ENCODE peak calls at places on chromosomes 11 and 22, in four cellular contexts. One of them, this sample, is unnamed.

GRCh38 chr11:96242971-96243647 is 99.9 kb downstream of the MAML2 start:
- DNase-seq in CD4-positive, CD25-positive, alpha-beta regulatory T cell: peak; percentile 49
- DNase-seq in IMR-90: peak; percentile 98
- DNase-seq in upper lobe of right lung: peak; percentile 96
- DNase-seq in this sample: peak; percentile 86

GRCh38 chr22:19520007-19520406 is 4.2 kb downstream of the CLDN5 start:
- DNase-seq in CD4-positive, CD25-positive, alpha-beta regulatory T cell: no peak
- DNase-seq in IMR-90: no peak
- DNase-seq in upper lobe of right lung: no peak
- DNase-seq in this sample: no peak

GRCh38 chr11:34613462-34614183 is 7.3 kb upstream of the EHF start:
- DNase-seq in CD4-positive, CD25-positive, alpha-beta regulatory T cell: no peak
- DNase-seq in IMR-90: no peak
- DNase-seq in upper lobe of right lung: no peak
- DNase-seq in this sample: peak; percentile 53

GRCh38 chr11:122642472-122642922 is 13.0 kb upstream of the UBASH3B start:
- DNase-seq in CD4-positive, CD25-positive, alpha-beta regulatory T cell: no peak
- DNase-seq in IMR-90: peak; percentile 95
- DNase-seq in upper lobe of right lung: no peak
- DNase-seq in this sample: no peak

GRCh38 chr11:6022954-6023353 is 7.6 kb downstream of the OR56A1 start:
- DNase-seq in CD4-positive, CD25-positive, alpha-beta regulatory T cell: peak; percentile 29
- DNase-seq in IMR-90: peak; percentile 43
- DNase-seq in upper lobe of right lung: no peak
- DNase-seq in this sample: no peak

GRCh38 chr22:18021431-18021830 is 2.9 kb downstream of the MICAL3 start:
- DNase-seq in CD4-positive, CD25-positive, alpha-beta regulatory T cell: no peak
- DNase-seq in IMR-90: no peak
- DNase-seq in upper lobe of right lung: no peak
- DNase-seq in this sample: no peak

GRCh38 chr11:75626692-75627536 is 41.9 kb downstream of the MAP6 start:
- DNase-seq in CD4-positive, CD25-positive, alpha-beta regulatory T cell: no peak
- DNase-seq in IMR-90: peak; percentile 71
- DNase-seq in upper lobe of right lung: no peak
- DNase-seq in this sample: no peak

GRCh38 chr11:130163346-130164220 is 4.0 kb downstream of the ST14 start:
- DNase-seq in CD4-positive, CD25-positive, alpha-beta regulatory T cell: no peak
- DNase-seq in IMR-90: no peak
- DNase-seq in upper lobe of right lung: no peak
- DNase-seq in this sample: no peak

GRCh38 chr22:23521442-23522113 is 58.5 kb downstream of the IGLL1 start:
- DNase-seq in CD4-positive, CD25-positive, alpha-beta regulatory T cell: peak; percentile 36
- DNase-seq in IMR-90: peak; percentile 75
- DNase-seq in upper lobe of right lung: peak; percentile 95
- DNase-seq in this sample: peak; percentile 80

GRCh38 chr11:119092880-119093665 is 8.4 kb downstream of the HMBS start:
- DNase-seq in CD4-positive, CD25-positive, alpha-beta regulatory T cell: no peak
- DNase-seq in IMR-90: peak; percentile 42
- DNase-seq in upper lobe of right lung: no peak
- DNase-seq in this sample: no peak

GRCh38 chr22:32080904-32081303 is 37.8 kb downstream of the SLC5A1 start:
- DNase-seq in CD4-positive, CD25-positive, alpha-beta regulatory T cell: peak; percentile 18
- DNase-seq in IMR-90: peak; percentile 47
- DNase-seq in upper lobe of right lung: no peak
- DNase-seq in this sample: peak; percentile 6

GRCh38 chr11:11964774-11965150 is 43.7 kb downstream of the DKK3 start:
- DNase-seq in CD4-positive, CD25-positive, alpha-beta regulatory T cell: no peak
- DNase-seq in IMR-90: no peak
- DNase-seq in upper lobe of right lung: no peak
- DNase-seq in this sample: no peak
- H3K27me3 ChIP-seq in CD4-positive, CD25-positive, alpha-beta regulatory T cell: no peaks in the 10 kb centered on the region
- H3K27me3 ChIP-seq in IMR-90: no peaks in the 10 kb centered on the region
- H3K27me3 ChIP-seq in upper lobe of right lung: no peaks in the 10 kb centered on the region
- H3K27me3 ChIP-seq in this sample: no peaks in the 10 kb centered on the region

GRCh38 chr22:41215409-41215808 is 10.3 kb downstream of the L3MBTL2 start:
- DNase-seq in CD4-positive, CD25-positive, alpha-beta regulatory T cell: no peak
- DNase-seq in IMR-90: no peak
- DNase-seq in upper lobe of right lung: no peak
- DNase-seq in this sample: no peak

GRCh38 chr22:41216984-41217383 is 11.9 kb downstream of the L3MBTL2 start:
- DNase-seq in CD4-positive, CD25-positive, alpha-beta regulatory T cell: no peak
- DNase-seq in IMR-90: peak; percentile 72
- DNase-seq in upper lobe of right lung: no peak
- DNase-seq in this sample: no peak

GRCh38 chr22:41215926-41216325 is 10.8 kb downstream of the L3MBTL2 start:
- DNase-seq in CD4-positive, CD25-positive, alpha-beta regulatory T cell: no peak
- DNase-seq in IMR-90: no peak
- DNase-seq in upper lobe of right lung: no peak
- DNase-seq in this sample: no peak

GRCh38 chr22:41222846-41223507 is 17.8 kb downstream of the CHADL start:
- DNase-seq in CD4-positive, CD25-positive, alpha-beta regulatory T cell: no peak
- DNase-seq in IMR-90: no peak
- DNase-seq in upper lobe of right lung: no peak
- DNase-seq in this sample: no peak

DNA sequence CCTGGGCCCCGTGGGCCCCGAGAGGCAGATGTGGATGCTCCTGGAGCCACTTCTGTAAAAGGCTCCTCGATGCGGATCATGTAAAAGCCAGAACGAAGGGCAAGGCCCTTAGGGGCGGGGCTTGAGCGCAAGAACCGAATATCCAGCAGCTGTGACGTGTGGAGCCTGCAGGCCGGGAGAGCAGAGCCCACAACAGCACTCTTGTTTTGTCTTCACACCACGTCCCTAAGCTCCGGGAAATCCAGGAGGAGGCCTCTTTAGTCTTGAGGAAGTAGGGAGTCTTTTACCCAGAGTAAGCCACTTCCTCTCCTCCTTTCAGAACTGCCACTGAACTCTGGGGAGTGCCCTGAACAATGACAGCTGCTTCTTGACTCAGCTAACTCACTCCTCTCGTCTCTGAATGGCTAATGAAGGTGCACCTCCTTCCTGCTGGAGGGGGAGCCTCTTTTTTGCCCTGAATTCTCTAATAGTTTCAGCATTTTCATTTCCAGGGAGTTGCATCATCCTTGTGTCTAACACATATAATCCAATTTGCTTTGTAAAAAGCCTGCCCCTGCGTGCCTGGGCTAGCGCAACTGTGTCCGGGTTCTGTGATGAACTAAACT is 12.5 kb downstream of the L3MBTL2 start:
- DNase-seq in CD4-positive, CD25-positive, alpha-beta regulatory T cell: peak; percentile 41
- DNase-seq in IMR-90: peak; percentile 92
- DNase-seq in upper lobe of right lung: peak; percentile 82
- DNase-seq in this sample: no peak
- H3K4me3 ChIP-seq in CD4-positive, CD25-positive, alpha-beta regulatory T cell: peak overlapping the region; percentile 69
- H3K4me3 ChIP-seq in IMR-90: peak overlapping the region; percentile 11
- H3K4me3 ChIP-seq in upper lobe of right lung: peak overlapping the region; percentile 23
- H3K4me3 ChIP-seq in this sample: peak overlapping the region; percentile 23

GRCh38 chr11:45870706-45871105 is 14.7 kb upstream of the MAPK8IP1 start:
- DNase-seq in CD4-positive, CD25-positive, alpha-beta regulatory T cell: no peak
- DNase-seq in IMR-90: no peak
- DNase-seq in upper lobe of right lung: peak; percentile 36
- DNase-seq in this sample: no peak

GRCh38 chr11:45871638-45872037 is 13.8 kb upstream of the MAPK8IP1 start:
- DNase-seq in CD4-positive, CD25-positive, alpha-beta regulatory T cell: no peak
- DNase-seq in IMR-90: no peak
- DNase-seq in upper lobe of right lung: peak; percentile 31
- DNase-seq in this sample: no peak

GRCh38 chr11:45869551-45869950 is 15.9 kb upstream of the MAPK8IP1 start:
- DNase-seq in CD4-positive, CD25-positive, alpha-beta regulatory T cell: no peak
- DNase-seq in IMR-90: no peak
- DNase-seq in upper lobe of right lung: no peak
- DNase-seq in this sample: no peak

GRCh38 chr11:45876401-45876800 is 9.1 kb upstream of the MAPK8IP1 start:
- DNase-seq in CD4-positive, CD25-positive, alpha-beta regulatory T cell: no peak
- DNase-seq in IMR-90: no peak
- DNase-seq in upper lobe of right lung: no peak
- DNase-seq in this sample: no peak

GRCh38 chr11:45872513-45873356 is 12.7 kb upstream of the MAPK8IP1 start:
- DNase-seq in CD4-positive, CD25-positive, alpha-beta regulatory T cell: peak; percentile 30
- DNase-seq in IMR-90: peak; percentile 95
- DNase-seq in upper lobe of right lung: peak; percentile 69
- DNase-seq in this sample: no peak
- H3K36me3 ChIP-seq in CD4-positive, CD25-positive, alpha-beta regulatory T cell: peaks cover 83% of the 10 kb centered on the region
- H3K36me3 ChIP-seq in IMR-90: peaks cover 57% of the 10 kb centered on the region
- H3K36me3 ChIP-seq in upper lobe of right lung: peaks cover 100% of the 10 kb centered on the region
- H3K36me3 ChIP-seq in this sample: peaks cover 47% of the 10 kb centered on the region

DNA sequence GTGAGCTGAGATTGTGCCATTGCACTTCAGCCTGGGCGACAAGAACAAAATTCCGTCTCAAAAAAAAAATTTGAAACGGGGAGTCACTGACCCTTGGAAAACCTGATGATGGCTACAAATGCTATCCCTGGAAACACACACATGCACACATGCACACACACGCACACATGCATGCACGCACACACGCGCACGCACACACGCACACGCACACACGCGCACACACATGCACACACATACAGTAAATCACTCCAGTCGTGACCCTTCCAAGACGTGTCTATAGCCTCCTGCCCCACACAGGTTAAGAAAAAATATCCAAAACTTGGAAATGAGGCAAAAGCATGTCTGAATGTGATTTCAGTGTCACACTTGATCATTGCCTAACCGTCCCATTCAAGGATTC is 6.7 kb upstream of the CPT1A start:
- DNase-seq in CD4-positive, CD25-positive, alpha-beta regulatory T cell: no peak
- DNase-seq in IMR-90: no peak
- DNase-seq in upper lobe of right lung: no peak
- DNase-seq in this sample: no peak
- H3K27me3 ChIP-seq in CD4-positive, CD25-positive, alpha-beta regulatory T cell: no peaks in the 10 kb centered on the region
- H3K27me3 ChIP-seq in IMR-90: peaks cover 34% of the 10 kb centered on the region
- H3K27me3 ChIP-seq in upper lobe of right lung: peaks cover 3% of the 10 kb centered on the region
- H3K27me3 ChIP-seq in this sample: no peaks in the 10 kb centered on the region

GRCh38 chr11:47213985-47214564 is 699 bp upstream of the DDB2 start:
- DNase-seq in CD4-positive, CD25-positive, alpha-beta regulatory T cell: peak; percentile 81
- DNase-seq in IMR-90: peak; percentile 61
- DNase-seq in upper lobe of right lung: peak; percentile 97
- DNase-seq in this sample: peak; percentile 86

GRCh38 chr11:47212938-47213337 is 1.8 kb upstream of the DDB2 start:
- DNase-seq in CD4-positive, CD25-positive, alpha-beta regulatory T cell: no peak
- DNase-seq in IMR-90: no peak
- DNase-seq in upper lobe of right lung: no peak
- DNase-seq in this sample: no peak

GRCh38 chr11:47216141-47216798 is 1.5 kb downstream of the DDB2 start:
- DNase-seq in CD4-positive, CD25-positive, alpha-beta regulatory T cell: peak; percentile 19
- DNase-seq in IMR-90: peak; percentile 87
- DNase-seq in upper lobe of right lung: no peak
- DNase-seq in this sample: peak; percentile 61

GRCh38 chr11:47220401-47220821 is 5.6 kb downstream of the DDB2 start:
- DNase-seq in CD4-positive, CD25-positive, alpha-beta regulatory T cell: no peak
- DNase-seq in IMR-90: peak; percentile 82
- DNase-seq in upper lobe of right lung: no peak
- DNase-seq in this sample: no peak

DNA sequence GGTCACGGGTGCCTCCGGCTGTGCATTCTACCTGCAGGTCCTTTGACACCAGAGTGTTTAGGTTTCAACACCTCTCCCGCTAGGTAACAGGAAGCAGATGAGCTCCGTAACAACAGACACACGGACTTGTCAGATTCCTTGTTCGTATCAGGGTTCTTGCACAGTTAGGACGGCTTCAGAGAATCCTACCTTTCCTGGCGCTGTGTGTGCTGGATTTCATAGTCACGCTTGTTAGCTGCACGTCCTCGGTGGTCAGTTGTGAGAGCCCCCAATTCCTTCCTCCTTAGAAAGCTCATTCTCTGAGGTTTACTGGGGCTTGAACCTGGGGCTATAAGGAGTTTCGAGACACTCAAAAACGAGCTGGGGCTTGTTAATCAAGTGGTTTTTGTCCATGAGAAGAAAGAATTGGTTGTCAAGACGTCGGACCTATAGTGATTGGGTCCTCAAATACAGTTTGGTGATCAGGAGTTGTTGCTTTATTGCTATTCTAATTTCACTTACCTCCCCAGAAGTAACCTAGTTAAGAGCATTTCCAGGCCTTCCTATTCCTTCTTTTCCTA is 672 bp downstream of the DDB2 start:
- DNase-seq in CD4-positive, CD25-positive, alpha-beta regulatory T cell: no peak
- DNase-seq in IMR-90: no peak
- DNase-seq in upper lobe of right lung: no peak
- DNase-seq in this sample: no peak
- H3K4me3 ChIP-seq in CD4-positive, CD25-positive, alpha-beta regulatory T cell: peak overlapping the region; percentile 86
- H3K4me3 ChIP-seq in IMR-90: peak overlapping the region; percentile 74
- H3K4me3 ChIP-seq in upper lobe of right lung: peak overlapping the region; percentile 81
- H3K4me3 ChIP-seq in this sample: peak overlapping the region; percentile 70

GRCh38 chr11:19259487-19260345 is 19.0 kb upstream of the E2F8 start:
- DNase-seq in CD4-positive, CD25-positive, alpha-beta regulatory T cell: peak; percentile 40
- DNase-seq in IMR-90: peak; percentile 54
- DNase-seq in upper lobe of right lung: peak; percentile 84
- DNase-seq in this sample: peak; percentile 24
- H3K36me3 ChIP-seq in CD4-positive, CD25-positive, alpha-beta regulatory T cell: no peaks in the 10 kb centered on the region
- H3K36me3 ChIP-seq in IMR-90: no peaks in the 10 kb centered on the region
- H3K36me3 ChIP-seq in upper lobe of right lung: no peaks in the 10 kb centered on the region
- H3K36me3 ChIP-seq in this sample: no peaks in the 10 kb centered on the region

GRCh38 chr22:22078329-22078728 is 95.7 kb upstream of the TOP3B start:
- DNase-seq in CD4-positive, CD25-positive, alpha-beta regulatory T cell: no peak
- DNase-seq in IMR-90: no peak
- DNase-seq in upper lobe of right lung: no peak
- DNase-seq in this sample: no peak
- H3K27me3 ChIP-seq in CD4-positive, CD25-positive, alpha-beta regulatory T cell: peaks cover 4% of the 10 kb centered on the region
- H3K27me3 ChIP-seq in IMR-90: peaks cover 12% of the 10 kb centered on the region
- H3K27me3 ChIP-seq in upper lobe of right lung: peaks cover 10% of the 10 kb centered on the region
- H3K27me3 ChIP-seq in this sample: no peaks in the 10 kb centered on the region

GRCh38 chr11:128471138-128471661 is 116.2 kb downstream of the ETS1 start:
- DNase-seq in CD4-positive, CD25-positive, alpha-beta regulatory T cell: peak; percentile 72
- DNase-seq in IMR-90: no peak
- DNase-seq in upper lobe of right lung: no peak
- DNase-seq in this sample: peak; percentile 69
- H3K4me3 ChIP-seq in CD4-positive, CD25-positive, alpha-beta regulatory T cell: peak overlapping the region; percentile 81
- H3K4me3 ChIP-seq in IMR-90: no peak overlapping the region
- H3K4me3 ChIP-seq in upper lobe of right lung: peak overlapping the region; percentile 3
- H3K4me3 ChIP-seq in this sample: peak overlapping the region; percentile 7

This sample was measured in GM06990.